ENCODE peak calls at places on chromosomes 5 and 9, in four cellular contexts. Y, D, B and O are unnamed samples. For H3K9me3, the result is how much of the 10 kb centered on the place peaks cover.

GRCh38 chr9:112333639-112334318 is 360 bp upstream of the PTBP3 start:
- DNase-seq in B (peak), Y (peak), D (peak), O (peak)

GRCh38 chr5:43007911-43008368 is 32.2 kb downstream of the ANXA2R start:
- DNase-seq in B (peak), D (peak), Y (peak), O (peak)

GRCh38 chr5:37771731-37772130 is 68.1 kb downstream of the GDNF start:
- DNase-seq in B (no peak), D (no peak), Y (no peak), O (no peak)

GRCh38 chr9:89750117-89750551 is 145.3 kb downstream of the GADD45G start:
- DNase-seq in D (no peak), Y (no peak), B (no peak), O (no peak)

GRCh38 chr9:87227456-87227855 is 270.2 kb upstream of the DAPK1 start:
- DNase-seq in D (no peak), B (no peak), Y (no peak), O (no peak)

GRCh38 chr5:89556215-89557009 is 673.4 kb upstream of the MEF2C start:
- DNase-seq in D (no peak), B (no peak), Y (no peak), O (no peak)

GRCh38 chr9:108443278-108443633 is 412.5 kb downstream of the ACTL7B start:
- DNase-seq in D (no peak), B (no peak), Y (no peak), O (no peak)

GRCh38 chr5:133397432-133397831 is 214.9 kb downstream of the FSTL4 start:
- DNase-seq in D (no peak), B (no peak), Y (no peak), O (no peak)

GRCh38 chr5:168696611-168697010 is 117.4 kb upstream of the PANK3 start:
- DNase-seq in B (no peak), D (no peak), Y (no peak), O (no peak)

GRCh38 chr9:86682240-86682639 is 265.1 kb downstream of the GAS1 start:
- DNase-seq in B (no peak), D (no peak), Y (no peak), O (no peak)

GRCh38 chr5:119473241-119473640 is 20.9 kb downstream of the HSD17B4 start:
- DNase-seq in B (no peak), D (no peak), Y (no peak), O (no peak)

GRCh38 chr5:91383956-91384300 is 811 bp upstream of the ARRDC3 start:
- DNase-seq in Y (no peak), B (no peak), D (no peak), O (no peak)

GRCh38 chr5:37839441-37840035 is 303 bp downstream of the GDNF start:
- DNase-seq in B (no peak), Y (no peak), D (no peak), O (no peak)

GRCh38 chr9:138103824-138104206 is 226.2 kb downstream of the CACNA1B start:
- DNase-seq in D (peak), B (no peak), Y (no peak), O (no peak)

GRCh38 chr5:134115806-134116175 is 1.3 kb downstream of the TCF7 start:
- DNase-seq in D (no peak), B (no peak), Y (no peak), O (no peak)

GRCh38 chr5:65190328-65191053 is 291.2 kb downstream of the ADAMTS6 start:
- DNase-seq in B (no peak), Y (no peak), D (no peak), O (no peak)

DNA sequence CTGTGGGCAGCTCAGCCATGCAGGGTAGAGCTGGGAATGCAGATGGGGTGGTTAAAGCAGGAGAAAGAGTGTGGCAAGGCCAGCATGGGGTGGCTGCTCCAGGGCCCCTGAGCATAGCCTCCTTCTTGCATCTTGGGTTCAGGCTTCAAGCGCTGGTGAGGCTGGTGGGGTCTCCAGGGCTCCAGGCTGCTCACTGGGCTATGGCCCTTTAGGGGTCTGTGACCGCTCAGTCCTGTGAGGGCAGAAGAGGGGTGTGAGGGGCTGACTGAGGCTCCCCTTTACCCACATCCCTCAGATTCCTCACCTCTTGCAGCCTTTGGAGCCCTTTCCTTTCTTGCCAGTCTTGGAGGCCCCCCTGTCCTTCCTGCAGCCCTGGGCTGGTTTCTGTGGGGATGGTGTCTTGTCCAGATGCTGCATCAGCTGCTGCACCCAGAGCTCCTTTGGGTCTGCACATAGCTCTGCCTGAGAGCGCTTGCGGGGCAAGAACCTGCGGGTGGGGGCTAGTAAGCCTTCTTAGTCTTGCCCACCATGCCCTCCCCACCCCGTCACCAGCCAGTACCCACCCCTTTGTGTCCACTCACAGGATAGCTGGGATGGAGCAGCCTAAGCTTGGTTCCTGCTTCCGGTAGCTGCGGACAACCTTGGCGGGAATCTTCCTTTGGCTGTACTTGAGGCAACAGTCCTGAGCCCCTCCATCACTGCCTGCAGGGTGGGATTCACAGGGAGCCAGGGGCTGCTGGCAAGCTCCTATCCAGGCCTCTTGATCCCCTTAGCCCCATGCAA is 549 bp downstream of the CCL21 start:
- DNase-seq in Y (no peak), B (no peak), D (no peak), O (no peak)
- H3K4me3 ChIP-seq in Y (no peak), B (no peak), D (no peak), O (no peak)

GRCh38 chr5:141362719-141363118 is 1.2 kb upstream of the PCDHGA5 start:
- DNase-seq in Y (no peak), D (no peak), B (no peak), O (no peak)

GRCh38 chr5:141360685-141361084 is 891 bp downstream of the PCDHGB2 start:
- DNase-seq in B (no peak), D (no peak), Y (no peak), O (no peak)

GRCh38 chr5:141359790-141360426 is at the start of gene PCDHGB2:
- DNase-seq in D (no peak), Y (no peak), B (no peak), O (no peak)

GRCh38 chr5:141366016-141366896 is 2.3 kb downstream of the PCDHGA5 start:
- DNase-seq in Y (no peak), B (no peak), D (no peak), O (no peak)

DNA sequence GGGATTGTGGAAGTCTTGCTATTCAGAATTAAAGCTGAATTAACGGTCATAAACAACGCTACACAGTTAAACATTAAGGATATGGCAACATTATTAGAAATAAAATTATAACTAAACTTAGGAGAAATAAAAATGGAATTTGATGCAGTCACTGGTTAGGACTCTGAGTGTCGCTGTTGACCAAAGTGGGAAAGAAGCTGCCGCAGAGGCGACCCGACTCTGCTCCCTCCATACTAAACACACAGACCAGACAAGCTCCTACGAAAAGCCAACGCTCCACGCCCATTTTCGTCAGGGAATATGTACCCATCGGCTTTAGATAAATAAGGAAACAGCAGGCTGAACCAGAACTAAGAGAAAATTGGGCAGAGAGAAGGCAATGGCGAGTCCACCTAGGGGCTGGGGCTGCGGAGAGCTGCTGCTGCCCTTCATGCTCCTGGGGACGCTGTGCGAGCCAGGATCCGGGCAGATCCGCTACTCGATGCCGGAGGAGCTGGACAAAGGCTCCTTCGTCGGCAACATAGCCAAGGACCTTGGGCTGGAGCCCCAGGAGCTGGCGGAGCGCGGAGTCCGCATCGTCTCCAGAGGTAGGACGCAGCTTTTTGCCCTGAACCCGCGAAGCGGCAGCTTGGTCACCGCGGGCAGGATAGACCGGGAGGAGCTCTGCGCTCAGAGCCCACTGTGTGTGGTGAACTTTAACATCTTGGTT is at the start of gene PCDHGA5:
- DNase-seq in Y (no peak), D (no peak), B (no peak), O (no peak)
- H3K9me3 ChIP-seq in Y (under half), D (under half), B (half or more), O (under half)

DNA sequence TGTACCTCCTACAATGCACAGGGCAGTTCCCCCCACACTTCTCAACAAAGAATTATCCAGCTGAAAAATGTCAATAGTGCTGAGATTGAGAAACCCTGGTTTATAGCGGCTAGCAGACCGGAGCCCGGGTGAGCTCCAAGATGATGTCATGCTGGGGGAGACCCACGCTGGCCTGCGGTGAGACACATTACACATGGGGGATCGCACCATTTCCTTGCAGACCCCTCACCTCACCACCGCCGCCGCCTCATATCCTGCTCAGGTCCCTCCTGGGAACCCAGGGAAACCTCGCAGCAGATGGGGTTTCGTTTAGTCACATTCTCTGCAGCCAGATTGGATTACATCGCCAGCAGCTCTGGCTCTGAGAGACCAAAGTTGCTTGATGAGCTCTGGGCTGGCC is 14.7 kb upstream of the TNC start:
- DNase-seq in D (no peak), B (no peak), Y (no peak), O (no peak)
- H3K4me3 ChIP-seq in D (no peak), B (no peak), Y (no peak), O (no peak)

DNA sequence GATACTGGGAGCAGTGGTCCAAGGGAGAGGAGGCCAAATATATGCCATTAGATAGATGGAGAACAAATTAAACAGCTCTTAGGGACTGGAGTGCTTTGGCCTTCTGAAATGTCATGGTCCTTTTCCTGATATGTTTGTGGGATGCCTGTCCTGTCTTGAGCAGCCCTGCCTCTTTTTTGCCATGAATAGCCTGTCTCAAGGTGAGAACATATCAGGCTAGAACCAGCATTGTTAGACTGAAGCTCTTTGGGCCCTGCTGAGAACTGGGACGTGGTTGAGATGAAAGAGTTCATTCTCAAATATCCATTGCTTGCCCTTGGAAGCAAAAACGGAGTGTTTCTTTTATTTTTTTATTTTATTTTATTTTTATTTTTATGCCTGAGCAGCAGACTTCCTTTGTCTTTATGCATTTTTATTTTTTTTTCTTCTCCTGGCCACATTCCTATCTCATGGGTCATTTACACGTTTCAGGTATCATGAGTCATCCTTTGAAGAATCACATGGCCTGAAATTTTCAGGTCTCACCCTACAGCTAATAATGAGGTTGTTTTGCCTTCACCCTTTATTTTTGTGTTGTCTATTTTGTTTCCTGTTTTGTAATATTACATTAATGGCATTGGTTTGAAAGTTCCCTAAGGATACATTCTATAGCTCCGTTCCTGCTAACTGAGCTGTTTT is 371.4 kb downstream of the PSAT1 start:
- DNase-seq in B (no peak), D (no peak), Y (no peak), O (no peak)
- H3K9me3 ChIP-seq in B (under half), D (under half), Y (under half), O (under half)

GRCh38 chr9:20663133-20663532 is 20.9 kb upstream of the FOCAD start:
- DNase-seq in D (no peak), Y (no peak), B (no peak), O (no peak)

GRCh38 chr9:20662156-20662555 is 21.9 kb upstream of the FOCAD start:
- DNase-seq in B (no peak), Y (no peak), D (no peak), O (no peak)

GRCh38 chr9:20664501-20664900 is 19.6 kb upstream of the FOCAD start:
- DNase-seq in Y (no peak), D (no peak), B (no peak), O (no peak)

GRCh38 chr9:20658677-20659473 is 25.2 kb upstream of the FOCAD start:
- DNase-seq in D (no peak), B (no peak), Y (no peak), O (no peak)

DNA sequence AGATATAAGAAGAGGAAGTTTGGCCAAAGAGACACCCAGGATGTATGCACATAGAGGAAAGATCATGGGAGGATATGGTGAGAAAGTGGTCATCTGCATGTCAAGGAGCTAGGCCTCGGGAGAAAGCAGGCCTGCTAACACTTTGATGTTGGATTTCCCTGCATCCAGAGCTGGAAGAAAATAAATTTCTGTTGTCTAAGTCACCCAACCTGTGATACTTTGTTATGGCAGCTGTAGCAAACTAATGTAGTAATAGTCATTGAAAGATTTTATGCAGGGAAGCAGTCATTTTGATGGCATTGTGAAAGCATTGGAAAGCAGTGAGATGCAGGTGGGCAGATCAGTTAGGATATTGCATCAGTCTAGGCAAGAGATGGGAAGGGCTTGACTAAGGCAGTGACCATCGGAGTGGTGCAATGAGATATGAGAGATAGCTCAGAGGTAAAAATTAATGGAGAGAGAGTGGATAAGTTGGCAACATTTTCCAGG is 24.5 kb upstream of the FOCAD start:
- DNase-seq in D (no peak), B (no peak), Y (no peak), O (no peak)
- H3K4me3 ChIP-seq in D (no peak), B (no peak), Y (peak), O (no peak)

GRCh38 chr5:141399555-141400258 is 2.0 kb downstream of the PCDHGB5 start:
- DNase-seq in B (no peak), Y (no peak), D (no peak), O (no peak)
- H3K9me3 ChIP-seq in B (under half), Y (under half), D (under half), O (under half)

GRCh38 chr9:124030969-124031451 is 19.4 kb downstream of the LHX2 start:
- DNase-seq in Y (no peak), B (no peak), D (no peak), O (no peak)
- H3K4me3 ChIP-seq in Y (no peak), B (no peak), D (no peak), O (no peak)

GRCh38 chr9:96762562-96762961 is 15.3 kb downstream of the ZNF510 start:
- DNase-seq in D (no peak), Y (no peak), B (no peak), O (no peak)

DNA sequence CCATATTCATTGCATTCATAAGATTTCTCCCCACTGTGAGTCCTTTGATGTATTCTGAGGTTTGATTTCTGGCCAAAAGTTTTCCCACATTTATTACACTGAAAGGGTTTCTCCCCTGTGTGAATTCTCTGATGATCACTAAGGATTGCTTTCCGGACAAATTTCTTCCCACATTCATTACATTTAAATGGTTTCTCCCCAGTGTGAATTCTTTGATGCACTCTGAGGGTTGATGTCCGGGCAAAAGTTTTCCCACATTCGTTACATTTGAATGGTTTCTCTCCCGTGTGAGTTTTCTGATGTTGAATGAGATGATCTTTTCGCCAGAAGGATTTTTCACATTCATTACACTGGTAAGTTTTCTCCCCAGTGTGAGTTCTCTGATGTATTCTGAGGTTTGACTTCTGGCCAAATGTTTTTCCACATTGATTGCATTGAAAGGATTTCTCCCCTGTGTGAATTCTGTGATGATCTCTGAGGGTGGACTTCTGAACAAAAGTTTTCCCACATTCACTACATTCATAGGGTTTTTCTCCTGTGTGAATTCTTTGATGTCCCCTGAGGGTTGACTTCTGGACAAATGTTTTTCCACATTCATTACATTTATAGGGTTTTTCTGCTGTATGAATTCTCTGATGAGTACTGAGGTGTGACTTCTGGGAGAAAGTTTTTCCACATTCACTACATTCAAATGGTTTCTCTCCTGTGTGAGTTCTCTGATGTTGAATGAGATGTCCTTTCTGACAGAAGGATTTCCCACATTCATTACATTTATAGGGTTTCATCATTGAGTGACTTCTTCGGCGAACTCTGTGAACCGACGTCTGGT is 18.8 kb downstream of the ZNF510 start:
- DNase-seq in D (no peak), B (no peak), Y (no peak), O (no peak)
- H3K9me3 ChIP-seq in D (half or more), B (half or more), Y (half or more), O (half or more)

DNA sequence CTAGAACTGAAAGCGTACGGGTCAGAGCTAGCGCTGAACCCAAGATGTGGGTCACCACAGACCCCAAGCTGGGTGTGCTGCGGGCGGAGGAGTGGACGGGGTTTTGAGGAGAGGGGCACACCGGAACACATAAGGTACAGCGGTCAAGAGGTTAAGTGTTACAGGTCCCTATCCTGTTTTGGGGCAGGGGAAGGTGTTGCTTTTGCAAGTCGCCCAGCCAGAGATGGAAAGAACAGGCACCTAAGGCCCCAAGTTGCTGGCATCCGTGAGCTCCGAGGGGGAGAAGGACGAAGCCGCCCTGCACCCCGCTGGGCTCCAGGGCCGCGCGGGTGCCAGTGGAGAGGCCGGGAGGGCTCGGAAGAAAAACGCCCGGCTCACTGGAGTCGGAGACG is 859 bp downstream of the GNA14 start:
- DNase-seq in B (no peak), Y (no peak), D (no peak), O (no peak)
- H3K4me3 ChIP-seq in B (no peak), Y (no peak), D (peak), O (no peak)